ENCODE peak calls at places on chromosomes 13 and 19, in six cellular contexts. One of them, this sample, is unnamed. For H3K4me1, the result is how much of the 10 kb centered on the place peaks cover.

GRCh38 chr13:45872574-45872973 is 21.0 kb upstream of the SIAH3 start:
- DNase-seq in aorta: no peak
- DNase-seq in body of pancreas: no peak
- DNase-seq in CD4-positive, alpha-beta memory T cell: no peak
- DNase-seq in tibial nerve: no peak
- DNase-seq in ascending aorta: no peak
- DNase-seq in this sample: no peak

GRCh38 chr19:17865364-17866311 is 5.9 kb downstream of the RPL18A start:
- DNase-seq in aorta: no peak
- DNase-seq in body of pancreas: no peak
- DNase-seq in CD4-positive, alpha-beta memory T cell: no peak
- DNase-seq in tibial nerve: no peak
- DNase-seq in ascending aorta: no peak
- DNase-seq in this sample: no peak

GRCh38 chr19:19406878-19407639 is 1.6 kb downstream of the GATAD2A start:
- DNase-seq in aorta: no peak
- DNase-seq in body of pancreas: peak
- DNase-seq in CD4-positive, alpha-beta memory T cell: peak
- DNase-seq in tibial nerve: no peak
- DNase-seq in ascending aorta: no peak
- DNase-seq in this sample: no peak

GRCh38 chr19:6674868-6675305 is 4.9 kb upstream of the TNFSF14 start:
- DNase-seq in aorta: peak
- DNase-seq in body of pancreas: peak
- DNase-seq in CD4-positive, alpha-beta memory T cell: peak
- DNase-seq in tibial nerve: peak
- DNase-seq in ascending aorta: peak
- DNase-seq in this sample: peak

GRCh38 chr19:5023128-5023571 is 54.2 kb downstream of the KDM4B start:
- DNase-seq in aorta: no peak
- DNase-seq in body of pancreas: no peak
- DNase-seq in CD4-positive, alpha-beta memory T cell: no peak
- DNase-seq in tibial nerve: no peak
- DNase-seq in ascending aorta: no peak
- DNase-seq in this sample: no peak

GRCh38 chr13:71290963-71291937 is 575.8 kb downstream of the DACH1 start:
- DNase-seq in aorta: no peak
- DNase-seq in body of pancreas: peak
- DNase-seq in CD4-positive, alpha-beta memory T cell: peak
- DNase-seq in tibial nerve: peak
- DNase-seq in ascending aorta: peak
- DNase-seq in this sample: peak

GRCh38 chr19:32824136-32824835 is 45.3 kb downstream of the SLC7A9 start:
- DNase-seq in aorta: no peak
- DNase-seq in body of pancreas: no peak
- DNase-seq in CD4-positive, alpha-beta memory T cell: no peak
- DNase-seq in tibial nerve: no peak
- DNase-seq in ascending aorta: no peak
- DNase-seq in this sample: peak

GRCh38 chr19:29376855-29377354 is 148.9 kb upstream of the VSTM2B start:
- DNase-seq in aorta: no peak
- DNase-seq in body of pancreas: no peak
- DNase-seq in CD4-positive, alpha-beta memory T cell: no peak
- DNase-seq in tibial nerve: no peak
- DNase-seq in ascending aorta: no peak
- DNase-seq in this sample: no peak

GRCh38 chr19:15330801-15331418 is 1.4 kb downstream of the BRD4 start:
- DNase-seq in aorta: peak
- DNase-seq in body of pancreas: peak
- DNase-seq in CD4-positive, alpha-beta memory T cell: peak
- DNase-seq in tibial nerve: no peak
- DNase-seq in ascending aorta: peak
- DNase-seq in this sample: peak

GRCh38 chr13:108915634-108916497 is 286.5 kb downstream of the MYO16 start:
- DNase-seq in aorta: peak
- DNase-seq in body of pancreas: peak
- DNase-seq in CD4-positive, alpha-beta memory T cell: peak
- DNase-seq in tibial nerve: peak
- DNase-seq in ascending aorta: peak
- DNase-seq in this sample: peak

GRCh38 chr19:10289167-10289835 is 451 bp upstream of the ICAM5 start:
- DNase-seq in aorta: no peak
- DNase-seq in body of pancreas: no peak
- DNase-seq in CD4-positive, alpha-beta memory T cell: peak
- DNase-seq in tibial nerve: no peak
- DNase-seq in ascending aorta: no peak
- DNase-seq in this sample: no peak
- H3K4me1 ChIP-seq in aorta: under half
- H3K4me1 ChIP-seq in body of pancreas: half or more
- H3K4me1 ChIP-seq in CD4-positive, alpha-beta memory T cell: half or more
- H3K4me1 ChIP-seq in tibial nerve: under half
- H3K4me1 ChIP-seq in ascending aorta: under half
- H3K4me1 ChIP-seq in this sample: under half

GRCh38 chr13:106529415-106530208 is 5.8 kb downstream of the EFNB2 start:
- DNase-seq in aorta: no peak
- DNase-seq in body of pancreas: no peak
- DNase-seq in CD4-positive, alpha-beta memory T cell: no peak
- DNase-seq in tibial nerve: no peak
- DNase-seq in ascending aorta: no peak
- DNase-seq in this sample: no peak
- H3K27ac ChIP-seq in aorta: peak
- H3K27ac ChIP-seq in body of pancreas: no peak
- H3K27ac ChIP-seq in CD4-positive, alpha-beta memory T cell: no peak
- H3K27ac ChIP-seq in tibial nerve: no peak
- H3K27ac ChIP-seq in ascending aorta: peak
- H3K27ac ChIP-seq in this sample: peak

DNA sequence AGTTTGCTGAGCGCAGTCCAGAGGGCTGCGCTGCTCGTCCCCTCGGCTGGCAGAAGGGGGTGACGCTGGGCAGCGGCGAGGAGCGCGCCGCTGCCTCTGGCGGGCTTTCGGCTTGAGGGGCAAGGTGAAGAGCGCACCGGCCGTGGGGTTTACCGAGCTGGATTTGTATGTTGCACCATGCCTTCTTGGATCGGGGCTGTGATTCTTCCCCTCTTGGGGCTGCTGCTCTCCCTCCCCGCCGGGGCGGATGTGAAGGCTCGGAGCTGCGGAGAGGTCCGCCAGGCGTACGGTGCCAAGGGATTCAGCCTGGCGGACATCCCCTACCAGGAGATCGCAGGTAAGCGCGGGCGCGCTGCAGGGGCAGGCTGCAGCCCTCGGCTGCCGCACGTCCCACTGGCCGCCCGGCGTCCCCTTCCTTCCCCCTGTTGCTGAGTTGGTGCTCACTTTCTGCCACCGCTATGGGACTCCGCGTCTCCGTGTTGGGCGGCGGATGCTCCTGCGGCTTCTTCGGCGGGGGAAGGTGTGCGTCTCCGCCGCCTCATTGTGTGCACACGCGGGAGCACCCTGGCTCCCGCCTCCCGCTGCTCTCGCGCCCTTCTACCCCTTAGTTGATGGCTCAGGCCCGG is 786 bp downstream of the GPC6 start:
- DNase-seq in aorta: peak
- DNase-seq in body of pancreas: no peak
- DNase-seq in CD4-positive, alpha-beta memory T cell: no peak
- DNase-seq in tibial nerve: no peak
- DNase-seq in ascending aorta: no peak
- DNase-seq in this sample: peak
- H3K4me1 ChIP-seq in aorta: under half
- H3K4me1 ChIP-seq in body of pancreas: under half
- H3K4me1 ChIP-seq in CD4-positive, alpha-beta memory T cell: under half
- H3K4me1 ChIP-seq in tibial nerve: under half
- H3K4me1 ChIP-seq in ascending aorta: under half
- H3K4me1 ChIP-seq in this sample: under half

GRCh38 chr13:23806874-23807522 is 82.2 kb downstream of the MIPEP start:
- DNase-seq in aorta: no peak
- DNase-seq in body of pancreas: no peak
- DNase-seq in CD4-positive, alpha-beta memory T cell: no peak
- DNase-seq in tibial nerve: no peak
- DNase-seq in ascending aorta: no peak
- DNase-seq in this sample: peak
- H3K27ac ChIP-seq in aorta: no peak
- H3K27ac ChIP-seq in body of pancreas: no peak
- H3K27ac ChIP-seq in CD4-positive, alpha-beta memory T cell: no peak
- H3K27ac ChIP-seq in tibial nerve: no peak
- H3K27ac ChIP-seq in ascending aorta: no peak
- H3K27ac ChIP-seq in this sample: peak

DNA sequence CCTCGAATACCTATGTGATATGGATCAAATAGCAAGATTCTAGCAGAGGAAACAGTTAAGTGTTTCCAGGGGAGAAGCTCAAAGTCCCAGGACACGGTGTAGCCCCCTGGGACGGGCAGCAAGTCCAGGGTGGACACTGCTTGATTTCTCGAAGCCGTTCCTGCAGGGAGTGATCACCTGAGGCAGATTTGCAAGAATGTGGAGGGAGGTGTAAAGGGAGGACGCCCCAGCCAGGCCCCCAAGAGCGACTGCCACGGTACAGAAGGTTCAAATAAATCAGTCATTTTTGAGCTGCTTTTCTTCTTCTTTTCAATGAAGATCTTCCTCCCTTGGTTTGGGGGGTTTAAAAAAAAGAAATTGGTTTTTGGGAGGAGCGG is 41.4 kb downstream of the KLF2 start:
- DNase-seq in aorta: peak
- DNase-seq in body of pancreas: no peak
- DNase-seq in CD4-positive, alpha-beta memory T cell: no peak
- DNase-seq in tibial nerve: no peak
- DNase-seq in ascending aorta: no peak
- DNase-seq in this sample: no peak
- H3K4me1 ChIP-seq in aorta: under half
- H3K4me1 ChIP-seq in body of pancreas: under half
- H3K4me1 ChIP-seq in CD4-positive, alpha-beta memory T cell: half or more
- H3K4me1 ChIP-seq in tibial nerve: under half
- H3K4me1 ChIP-seq in ascending aorta: under half
- H3K4me1 ChIP-seq in this sample: under half